ENCODE peak calls at places on chromosomes 13 and 19, in six cellular contexts. One of them, this sample, is unnamed.

GRCh38 chr13:85590231-85590931 is 208.8 kb downstream of the SLITRK6 start:
- DNase-seq in nephron progenitor cell: no peak
- DNase-seq in lower leg skin: no peak
- DNase-seq in GM10248: no peak
- DNase-seq in B cell: no peak
- DNase-seq in progenitor cell of endocrine pancreas: no peak
- DNase-seq in this sample: no peak

GRCh38 chr19:49643466-49643865 is 1.5 kb downstream of the SCAF1 start:
- DNase-seq in nephron progenitor cell: no peak
- DNase-seq in lower leg skin: no peak
- DNase-seq in GM10248: no peak
- DNase-seq in B cell: no peak
- DNase-seq in progenitor cell of endocrine pancreas: no peak
- DNase-seq in this sample: no peak

GRCh38 chr19:51337861-51338562 is 3.9 kb downstream of the VSIG10L start:
- DNase-seq in nephron progenitor cell: no peak
- DNase-seq in lower leg skin: no peak
- DNase-seq in GM10248: no peak
- DNase-seq in B cell: no peak
- DNase-seq in progenitor cell of endocrine pancreas: no peak
- DNase-seq in this sample: no peak

GRCh38 chr13:111198979-111199378 is 83.9 kb downstream of the ARHGEF7 start:
- DNase-seq in nephron progenitor cell: no peak
- DNase-seq in lower leg skin: no peak
- DNase-seq in GM10248: no peak
- DNase-seq in B cell: no peak
- DNase-seq in progenitor cell of endocrine pancreas: no peak
- DNase-seq in this sample: no peak

GRCh38 chr19:41871573-41872383 is 5.3 kb upstream of the CD79A start:
- DNase-seq in nephron progenitor cell: no peak
- DNase-seq in lower leg skin: no peak
- DNase-seq in GM10248: peak; percentile 78
- DNase-seq in B cell: peak; percentile 76
- DNase-seq in progenitor cell of endocrine pancreas: no peak
- DNase-seq in this sample: no peak

GRCh38 chr13:114148521-114148855 is 16.1 kb upstream of the RASA3 start:
- DNase-seq in nephron progenitor cell: no peak
- DNase-seq in lower leg skin: no peak
- DNase-seq in GM10248: peak; percentile 70
- DNase-seq in B cell: peak; percentile 67
- DNase-seq in progenitor cell of endocrine pancreas: no peak
- DNase-seq in this sample: no peak

GRCh38 chr19:40414536-40415535 is 1.7 kb upstream of the PRX start:
- DNase-seq in nephron progenitor cell: no peak
- DNase-seq in lower leg skin: no peak
- DNase-seq in GM10248: no peak
- DNase-seq in B cell: peak; percentile 11
- DNase-seq in progenitor cell of endocrine pancreas: no peak
- DNase-seq in this sample: no peak

GRCh38 chr13:93248627-93249047 is 22.0 kb downstream of the GPC6 start:
- DNase-seq in nephron progenitor cell: peak; percentile 46
- DNase-seq in lower leg skin: no peak
- DNase-seq in GM10248: no peak
- DNase-seq in B cell: no peak
- DNase-seq in progenitor cell of endocrine pancreas: peak; percentile 47
- DNase-seq in this sample: peak; percentile 74

GRCh38 chr19:30754162-30754561 is 382.0 kb downstream of the ZNF536 start:
- DNase-seq in nephron progenitor cell: no peak
- DNase-seq in lower leg skin: no peak
- DNase-seq in GM10248: no peak
- DNase-seq in B cell: no peak
- DNase-seq in progenitor cell of endocrine pancreas: no peak
- DNase-seq in this sample: no peak

GRCh38 chr13:36915891-36916640 is 4.0 kb downstream of the SMAD9 start:
- DNase-seq in nephron progenitor cell: no peak
- DNase-seq in lower leg skin: no peak
- DNase-seq in GM10248: no peak
- DNase-seq in B cell: no peak
- DNase-seq in progenitor cell of endocrine pancreas: no peak
- DNase-seq in this sample: no peak

GRCh38 chr19:804419-805160 is 7.3 kb downstream of the PTBP1 start:
- DNase-seq in nephron progenitor cell: no peak
- DNase-seq in lower leg skin: no peak
- DNase-seq in GM10248: no peak
- DNase-seq in B cell: peak; percentile 61
- DNase-seq in progenitor cell of endocrine pancreas: no peak
- DNase-seq in this sample: no peak

GRCh38 chr19:34135401-34135800 is 36.9 kb upstream of the LSM14A start:
- DNase-seq in nephron progenitor cell: no peak
- DNase-seq in lower leg skin: no peak
- DNase-seq in GM10248: no peak
- DNase-seq in B cell: no peak
- DNase-seq in progenitor cell of endocrine pancreas: no peak
- DNase-seq in this sample: no peak

GRCh38 chr13:43939149-43939548 is 59.4 kb downstream of the LACC1 start:
- DNase-seq in nephron progenitor cell: no peak
- DNase-seq in lower leg skin: no peak
- DNase-seq in GM10248: no peak
- DNase-seq in B cell: no peak
- DNase-seq in progenitor cell of endocrine pancreas: no peak
- DNase-seq in this sample: no peak

GRCh38 chr19:51203941-51204720 is 20.7 kb upstream of the CD33 start:
- DNase-seq in nephron progenitor cell: no peak
- DNase-seq in lower leg skin: no peak
- DNase-seq in GM10248: no peak
- DNase-seq in B cell: no peak
- DNase-seq in progenitor cell of endocrine pancreas: no peak
- DNase-seq in this sample: no peak

GRCh38 chr13:24911135-24911524 is 147.2 kb downstream of the RNF17 start:
- DNase-seq in nephron progenitor cell: no peak
- DNase-seq in lower leg skin: no peak
- DNase-seq in GM10248: no peak
- DNase-seq in B cell: no peak
- DNase-seq in progenitor cell of endocrine pancreas: no peak
- DNase-seq in this sample: no peak

GRCh38 chr13:108363651-108364050 is 94.1 kb downstream of the TNFSF13B start:
- DNase-seq in nephron progenitor cell: no peak
- DNase-seq in lower leg skin: no peak
- DNase-seq in GM10248: no peak
- DNase-seq in B cell: no peak
- DNase-seq in progenitor cell of endocrine pancreas: no peak
- DNase-seq in this sample: no peak

GRCh38 chr19:42420055-42420544 is 7.1 kb downstream of the LIPE start:
- DNase-seq in nephron progenitor cell: peak; percentile 37
- DNase-seq in lower leg skin: no peak
- DNase-seq in GM10248: peak; percentile 87
- DNase-seq in B cell: peak; percentile 79
- DNase-seq in progenitor cell of endocrine pancreas: no peak
- DNase-seq in this sample: peak; percentile 66

GRCh38 chr13:45943965-45944364 is 92.4 kb upstream of the SIAH3 start:
- DNase-seq in nephron progenitor cell: no peak
- DNase-seq in lower leg skin: no peak
- DNase-seq in GM10248: no peak
- DNase-seq in B cell: no peak
- DNase-seq in progenitor cell of endocrine pancreas: no peak
- DNase-seq in this sample: no peak

GRCh38 chr13:33707449-33707848 is 110.5 kb upstream of the RFC3 start:
- DNase-seq in nephron progenitor cell: no peak
- DNase-seq in lower leg skin: no peak
- DNase-seq in GM10248: no peak
- DNase-seq in B cell: no peak
- DNase-seq in progenitor cell of endocrine pancreas: no peak
- DNase-seq in this sample: no peak

GRCh38 chr19:20664917-20665781 is 3.8 kb upstream of the ZNF626 start:
- DNase-seq in nephron progenitor cell: no peak
- DNase-seq in lower leg skin: no peak
- DNase-seq in GM10248: no peak
- DNase-seq in B cell: no peak
- DNase-seq in progenitor cell of endocrine pancreas: peak; percentile 22
- DNase-seq in this sample: peak; percentile 71

GRCh38 chr19:33809960-33810359 is 13.3 kb downstream of the KCTD15 start:
- DNase-seq in nephron progenitor cell: no peak
- DNase-seq in lower leg skin: no peak
- DNase-seq in GM10248: no peak
- DNase-seq in B cell: no peak
- DNase-seq in progenitor cell of endocrine pancreas: no peak
- DNase-seq in this sample: no peak

GRCh38 chr19:38773469-38774177 is at the start of gene LGALS7:
- DNase-seq in nephron progenitor cell: no peak
- DNase-seq in lower leg skin: no peak
- DNase-seq in GM10248: no peak
- DNase-seq in B cell: no peak
- DNase-seq in progenitor cell of endocrine pancreas: no peak
- DNase-seq in this sample: no peak

GRCh38 chr19:38765214-38765613 is 8.1 kb downstream of the LGALS7 start:
- DNase-seq in nephron progenitor cell: no peak
- DNase-seq in lower leg skin: no peak
- DNase-seq in GM10248: no peak
- DNase-seq in B cell: no peak
- DNase-seq in progenitor cell of endocrine pancreas: no peak
- DNase-seq in this sample: no peak

GRCh38 chr19:38774181-38774950 is 1.0 kb upstream of the LGALS7 start:
- DNase-seq in nephron progenitor cell: no peak
- DNase-seq in lower leg skin: no peak
- DNase-seq in GM10248: no peak
- DNase-seq in B cell: no peak
- DNase-seq in progenitor cell of endocrine pancreas: no peak
- DNase-seq in this sample: no peak

GRCh38 chr19:38766276-38767047 is 6.9 kb downstream of the LGALS7 start:
- DNase-seq in nephron progenitor cell: no peak
- DNase-seq in lower leg skin: no peak
- DNase-seq in GM10248: no peak
- DNase-seq in B cell: no peak
- DNase-seq in progenitor cell of endocrine pancreas: no peak
- DNase-seq in this sample: no peak

DNA sequence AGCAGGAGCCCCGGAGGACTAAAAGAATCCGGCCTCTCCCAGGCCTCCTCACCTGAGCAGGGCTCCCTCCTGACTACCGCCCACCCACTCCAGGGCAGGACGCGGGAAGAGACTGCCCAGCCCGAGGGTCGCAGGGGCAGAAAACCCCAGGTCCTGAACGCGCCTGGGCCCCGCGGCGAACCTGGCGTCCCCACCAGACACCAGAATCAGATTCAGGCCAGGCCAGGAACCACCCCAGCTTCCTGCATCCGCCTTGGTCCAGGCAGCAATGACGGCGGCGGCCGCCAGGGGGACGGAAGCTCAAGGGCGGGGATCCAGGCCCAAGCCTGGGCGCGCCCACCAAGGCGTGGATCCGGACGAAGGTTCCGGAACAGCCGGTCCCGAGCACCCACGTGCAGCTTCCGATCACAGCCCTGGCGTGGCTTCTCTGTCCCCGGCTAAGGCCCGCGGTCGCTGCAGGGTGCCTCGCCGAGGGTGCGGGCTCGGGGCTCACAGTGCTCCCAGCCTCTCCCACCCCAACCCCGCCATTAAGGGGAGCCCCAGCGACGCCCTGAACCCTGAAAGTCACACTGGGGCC is 3.6 kb downstream of the LGALS7 start:
- DNase-seq in nephron progenitor cell: peak; percentile 87
- DNase-seq in lower leg skin: peak; percentile 92
- DNase-seq in GM10248: peak; percentile 87
- DNase-seq in B cell: peak; percentile 95
- DNase-seq in progenitor cell of endocrine pancreas: peak; percentile 61
- DNase-seq in this sample: peak; percentile 88
- TF ChIP-seq CTCF in nephron progenitor cell: peak; percentile 74
- TF ChIP-seq CTCF in lower leg skin: peak; percentile 77
- TF ChIP-seq CTCF in GM10248: peak; percentile 90
- TF ChIP-seq CTCF in B cell: peak; percentile 86
- TF ChIP-seq CTCF in progenitor cell of endocrine pancreas: peak; percentile 77
- TF ChIP-seq CTCF in this sample: peak; percentile 96

GRCh38 chr19:18006895-18007604 is 920 bp upstream of the ARRDC2 start:
- DNase-seq in nephron progenitor cell: peak; percentile 87
- DNase-seq in lower leg skin: peak; percentile 75
- DNase-seq in GM10248: peak; percentile 87
- DNase-seq in B cell: peak; percentile 87
- DNase-seq in progenitor cell of endocrine pancreas: peak; percentile 75
- DNase-seq in this sample: peak; percentile 86
- TF ChIP-seq CTCF in nephron progenitor cell: peak; percentile 97
- TF ChIP-seq CTCF in lower leg skin: peak; percentile 82
- TF ChIP-seq CTCF in GM10248: peak; percentile 99
- TF ChIP-seq CTCF in B cell: peak; percentile 100
- TF ChIP-seq CTCF in progenitor cell of endocrine pancreas: peak; percentile 99
- TF ChIP-seq CTCF in this sample: peak; percentile 91

DNA sequence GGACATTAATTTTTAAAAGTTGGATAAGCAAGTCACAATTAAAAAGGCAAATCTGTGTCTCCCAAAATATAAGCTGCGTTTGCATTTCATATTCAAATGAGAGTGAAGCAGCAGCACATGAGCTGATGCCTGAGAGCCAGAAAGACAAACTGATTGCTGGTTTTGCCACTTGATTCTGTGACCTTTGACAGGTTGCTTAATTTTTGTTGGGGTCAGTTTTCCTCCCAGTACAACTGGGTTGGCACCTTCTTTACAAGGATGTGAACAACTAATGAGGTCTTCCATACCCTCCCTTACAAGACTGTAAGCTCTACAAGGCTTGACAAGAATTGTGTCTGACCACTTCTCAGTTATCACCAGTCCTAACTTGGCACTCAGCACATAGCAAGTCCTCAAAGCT is 8.1 kb upstream of the KLF12 start:
- DNase-seq in nephron progenitor cell: no peak
- DNase-seq in lower leg skin: no peak
- DNase-seq in GM10248: no peak
- DNase-seq in B cell: no peak
- DNase-seq in progenitor cell of endocrine pancreas: no peak
- DNase-seq in this sample: no peak
- TF ChIP-seq CTCF in nephron progenitor cell: no peak
- TF ChIP-seq CTCF in lower leg skin: no peak
- TF ChIP-seq CTCF in GM10248: no peak
- TF ChIP-seq CTCF in B cell: no peak
- TF ChIP-seq CTCF in progenitor cell of endocrine pancreas: no peak
- TF ChIP-seq CTCF in this sample: no peak

DNA sequence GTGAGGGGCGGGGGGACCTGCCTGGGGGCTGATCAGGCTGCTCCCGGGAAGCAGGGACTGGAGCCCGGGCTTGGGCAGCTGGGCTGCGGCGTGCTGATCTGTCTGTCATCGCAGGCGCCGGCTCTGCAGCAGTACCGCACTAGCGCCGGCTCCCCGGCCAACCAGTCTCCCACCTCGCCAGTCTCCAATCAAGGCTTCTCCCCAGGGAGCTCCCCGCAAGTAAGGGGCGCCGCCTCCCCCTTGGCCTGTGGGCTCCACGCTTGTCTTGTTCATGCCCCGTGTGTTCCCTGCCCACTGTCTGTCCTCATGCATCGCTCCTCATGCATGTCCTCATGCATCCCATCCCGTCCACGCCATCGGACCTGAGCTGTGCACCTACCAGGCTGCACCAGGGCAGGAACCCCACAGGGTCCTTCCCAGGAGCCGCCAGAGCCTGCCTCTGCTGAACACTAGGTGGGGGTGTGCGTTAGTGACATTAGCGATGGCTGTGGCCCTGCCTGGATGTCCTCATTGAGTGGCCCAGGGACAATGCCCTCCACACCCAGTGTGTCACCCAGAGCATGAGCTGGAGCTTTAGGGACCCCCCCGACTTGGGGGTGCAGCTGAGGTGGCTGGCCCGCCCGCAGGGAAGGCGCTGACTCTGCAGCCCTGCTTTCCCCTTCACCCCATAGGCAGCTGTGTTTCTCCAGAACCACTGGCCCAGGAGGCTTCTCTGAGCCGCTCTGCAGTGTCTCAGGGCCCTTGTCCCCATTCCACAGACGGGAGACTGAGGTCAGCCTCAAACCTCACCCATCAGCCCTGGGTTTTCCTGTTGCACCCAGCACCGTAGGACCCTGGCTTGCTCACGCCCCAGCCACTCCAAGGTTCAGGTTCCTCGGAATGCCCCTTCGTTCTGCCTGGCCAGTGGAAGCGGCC is 19.5 kb downstream of the COMP start:
- DNase-seq in nephron progenitor cell: no peak
- DNase-seq in lower leg skin: no peak
- DNase-seq in GM10248: no peak
- DNase-seq in B cell: no peak
- DNase-seq in progenitor cell of endocrine pancreas: no peak
- DNase-seq in this sample: peak; percentile 38
- TF ChIP-seq CTCF in nephron progenitor cell: peak; percentile 37
- TF ChIP-seq CTCF in lower leg skin: no peak
- TF ChIP-seq CTCF in GM10248: peak; percentile 25
- TF ChIP-seq CTCF in B cell: no peak
- TF ChIP-seq CTCF in progenitor cell of endocrine pancreas: peak; percentile 46
- TF ChIP-seq CTCF in this sample: peak; percentile 29